ENCODE peak calls at places on chromosomes 16 and 17, in eight cellular contexts. M is heart left ventricle, X is fibroblast of mammary gland, R is uterus, G is Peyer's patch, W is PC-3, O is adrenal gland, D is K562. B is an unnamed sample.

GRCh38 chr16:81523387-81524115 is 78.9 kb downstream of the CMIP start:
- DNase-seq in O (peak), G (no peak), R (peak), X (peak), W (peak), M (no peak), D (no peak), B (peak)

GRCh38 chr16:87641721-87642120 is 39.4 kb downstream of the JPH3 start:
- DNase-seq in X (no peak), W (no peak), G (no peak), O (no peak), D (no peak), M (no peak), R (no peak), B (no peak)

GRCh38 chr16:75138636-75139035 is 9.7 kb upstream of the ZFP1 start:
- DNase-seq in D (no peak), R (no peak), G (no peak), W (no peak), X (peak), O (no peak), M (no peak), B (no peak)

GRCh38 chr16:88387941-88388627 is 5.3 kb downstream of the ZNF469 start:
- DNase-seq in O (no peak), R (no peak), G (no peak), D (no peak), X (no peak), W (peak), M (no peak), B (peak)

GRCh38 chr17:42509916-42510315 is 26.1 kb upstream of the NAGLU start:
- DNase-seq in W (no peak), G (no peak), M (no peak), D (no peak), O (no peak), R (no peak), X (no peak), B (no peak)

GRCh38 chr16:22092143-22092933 is at the start of gene VWA3A:
- DNase-seq in X (peak), O (peak), G (no peak), R (no peak), W (no peak), M (no peak), D (no peak), B (peak)

GRCh38 chr17:16977932-16978331 is 6.0 kb upstream of the TNFRSF13B start:
- DNase-seq in R (no peak), X (no peak), D (no peak), G (no peak), W (no peak), M (no peak), O (no peak), B (peak)

GRCh38 chr16:63787014-63787413 is 1334.8 kb downstream of the CDH11 start:
- DNase-seq in O (no peak), X (peak), M (no peak), W (no peak), G (no peak), D (no peak), R (no peak), B (no peak)

GRCh38 chr17:28282596-28282995 is 36.4 kb upstream of the TMEM97 start:
- DNase-seq in W (peak), M (no peak), G (no peak), O (no peak), X (peak), R (no peak), D (no peak), B (peak)

GRCh38 chr17:40724656-40725055 is 21.1 kb upstream of the KRT24 start:
- DNase-seq in X (peak), M (no peak), O (no peak), R (no peak), G (no peak), W (peak), D (no peak), B (no peak)

GRCh38 chr16:74268372-74268782 is 28.2 kb upstream of the PSMD7 start:
- DNase-seq in O (no peak), M (no peak), R (no peak), G (no peak), D (no peak), W (no peak), X (no peak), B (no peak)

GRCh38 chr17:82495844-82496528 is 23.5 kb upstream of the FOXK2 start:
- DNase-seq in G (no peak), M (no peak), X (no peak), W (no peak), R (no peak), D (no peak), O (no peak), B (peak)

GRCh38 chr17:68377771-68378201 is 79.5 kb downstream of the WIPI1 start:
- DNase-seq in G (no peak), D (no peak), O (no peak), R (no peak), W (peak), M (no peak), X (no peak), B (no peak)

GRCh38 chr17:61335845-61336655 is 63.6 kb upstream of the TBX2 start:
- DNase-seq in G (no peak), R (no peak), W (peak), O (no peak), M (no peak), X (peak), D (no peak), B (no peak)

GRCh38 chr16:19704321-19705130 is 13.5 kb downstream of the KNOP1 start:
- DNase-seq in G (no peak), O (peak), W (peak), M (no peak), X (peak), R (no peak), D (no peak), B (peak)

GRCh38 chr17:27496501-27496943 is 40.3 kb downstream of the KSR1 start:
- DNase-seq in R (no peak), D (no peak), X (no peak), G (no peak), M (no peak), O (no peak), W (no peak), B (no peak)

GRCh38 chr17:55825213-55825612 is 74.4 kb downstream of the PCTP start:
- DNase-seq in W (peak), O (no peak), D (peak), G (no peak), R (no peak), M (no peak), X (no peak), B (peak)

GRCh38 chr16:19919142-19919541 is 34.5 kb upstream of the GPRC5B start:
- DNase-seq in O (no peak), G (no peak), M (no peak), R (no peak), W (no peak), X (no peak), D (no peak), B (no peak)

GRCh38 chr17:41777579-41778188 is 8.8 kb downstream of the JUP start:
- DNase-seq in W (peak), M (peak), D (no peak), R (peak), O (peak), G (no peak), X (peak), B (peak)

GRCh38 chr16:53775821-53776431 is 72.0 kb downstream of the FTO start:
- DNase-seq in R (peak), M (peak), X (peak), W (peak), D (no peak), O (peak), G (no peak), B (peak)

GRCh38 chr16:8510160-8510559 is 80.2 kb downstream of the TMEM114 start:
- DNase-seq in M (no peak), X (no peak), D (no peak), R (no peak), G (no peak), O (peak), W (no peak), B (no peak)

GRCh38 chr17:20116683-20117309 is 107.6 kb downstream of the SPECC1 start:
- DNase-seq in M (peak), G (peak), R (peak), D (peak), O (peak), W (peak), X (peak), B (peak)

GRCh38 chr16:57341441-57342303 is 16.9 kb upstream of the CCL22 start:
- DNase-seq in X (peak), O (peak), D (no peak), G (no peak), M (no peak), W (peak), R (no peak), B (peak)

GRCh38 chr16:3536271-3536671 is 35.5 kb downstream of the CLUAP1 start:
- DNase-seq in D (no peak), O (no peak), G (no peak), X (peak), M (no peak), R (no peak), W (no peak), B (no peak)

GRCh38 chr17:46163929-46164594 is 29.2 kb downstream of the KANSL1 start:
- DNase-seq in R (no peak), D (no peak), W (no peak), M (no peak), O (no peak), X (no peak), G (no peak), B (no peak)

GRCh38 chr17:56142781-56143180 is 10.5 kb upstream of the ANKFN1 start:
- DNase-seq in D (no peak), R (no peak), G (no peak), X (no peak), W (no peak), M (no peak), O (no peak), B (no peak)

GRCh38 chr16:69187891-69188451 is 1.0 kb downstream of the SNTB2 start:
- DNase-seq in R (peak), M (peak), D (peak), O (no peak), W (peak), X (no peak), G (peak), B (peak)

GRCh38 chr17:62760059-62760887 is 47.8 kb downstream of the MARCHF10 start:
- DNase-seq in R (no peak), X (peak), W (no peak), G (no peak), M (no peak), O (no peak), D (no peak), B (no peak)

GRCh38 chr16:5502467-5502869 is 404.9 kb upstream of the EEF2KMT start:
- DNase-seq in W (no peak), R (no peak), O (peak), G (no peak), M (no peak), D (peak), X (no peak), B (no peak)

GRCh38 chr17:13016881-13017622 is 775 bp downstream of the ELAC2 start:
- DNase-seq in D (no peak), X (peak), R (no peak), G (no peak), O (peak), M (no peak), W (peak), B (peak)

GRCh38 chr17:37772982-37773381 is 28.1 kb upstream of the HNF1B start:
- DNase-seq in M (no peak), G (no peak), D (no peak), X (no peak), R (no peak), W (no peak), O (no peak), B (peak)

GRCh38 chr17:17661134-17661533 is 20.1 kb upstream of the RAI1 start:
- DNase-seq in R (no peak), D (no peak), X (no peak), M (no peak), G (no peak), W (no peak), O (no peak), B (no peak)

GRCh38 chr17:50102164-50102991 is 7.2 kb downstream of the PDK2 start:
- DNase-seq in G (no peak), R (no peak), W (no peak), D (no peak), X (no peak), M (peak), O (peak), B (no peak)

DNA sequence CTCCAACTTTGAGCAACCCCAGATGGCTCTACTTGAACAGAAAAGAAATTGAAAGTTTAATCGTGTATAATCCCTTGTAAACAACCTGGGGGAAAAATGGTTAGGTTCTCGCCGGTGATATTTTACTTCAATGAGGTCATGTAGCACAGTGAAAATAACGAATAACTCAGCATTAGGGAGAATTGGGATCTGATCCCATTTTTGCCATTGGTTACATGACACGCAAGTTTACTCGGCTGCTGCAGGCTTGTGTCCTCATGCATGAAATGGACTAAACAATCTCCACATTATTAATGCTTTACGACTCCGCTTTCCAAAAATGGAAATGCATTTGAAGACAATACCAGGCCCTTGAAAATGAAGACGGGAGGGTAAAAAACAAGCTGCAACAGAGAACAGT is 45.5 kb upstream of the LRRC37A3 start:
- DNase-seq in G (no peak), W (no peak), M (no peak), R (no peak), D (no peak), X (no peak), O (no peak), B (no peak)
- H3K4me3 ChIP-seq in G (no peak), W (no peak), M (no peak), R (no peak), D (peak), X (no peak), O (no peak), B (no peak)

GRCh38 chr17:78127888-78128615 is 503 bp downstream of the TMC6 start:
- DNase-seq in R (no peak), M (no peak), X (no peak), O (no peak), W (peak), G (no peak), D (peak), B (peak)

GRCh38 chr17:78126895-78127239 is 1.7 kb downstream of the TMC6 start:
- DNase-seq in O (no peak), D (no peak), M (no peak), W (no peak), X (no peak), G (no peak), R (no peak), B (no peak)

GRCh38 chr17:78128616-78129384 is at the start of gene TMC6:
- DNase-seq in D (peak), X (no peak), W (peak), M (peak), G (peak), O (no peak), R (no peak), B (peak)

GRCh38 chr17:78125976-78126894 is 2.3 kb downstream of the TMC6 start:
- DNase-seq in O (no peak), D (no peak), G (no peak), X (no peak), W (no peak), M (peak), R (no peak), B (no peak)

DNA sequence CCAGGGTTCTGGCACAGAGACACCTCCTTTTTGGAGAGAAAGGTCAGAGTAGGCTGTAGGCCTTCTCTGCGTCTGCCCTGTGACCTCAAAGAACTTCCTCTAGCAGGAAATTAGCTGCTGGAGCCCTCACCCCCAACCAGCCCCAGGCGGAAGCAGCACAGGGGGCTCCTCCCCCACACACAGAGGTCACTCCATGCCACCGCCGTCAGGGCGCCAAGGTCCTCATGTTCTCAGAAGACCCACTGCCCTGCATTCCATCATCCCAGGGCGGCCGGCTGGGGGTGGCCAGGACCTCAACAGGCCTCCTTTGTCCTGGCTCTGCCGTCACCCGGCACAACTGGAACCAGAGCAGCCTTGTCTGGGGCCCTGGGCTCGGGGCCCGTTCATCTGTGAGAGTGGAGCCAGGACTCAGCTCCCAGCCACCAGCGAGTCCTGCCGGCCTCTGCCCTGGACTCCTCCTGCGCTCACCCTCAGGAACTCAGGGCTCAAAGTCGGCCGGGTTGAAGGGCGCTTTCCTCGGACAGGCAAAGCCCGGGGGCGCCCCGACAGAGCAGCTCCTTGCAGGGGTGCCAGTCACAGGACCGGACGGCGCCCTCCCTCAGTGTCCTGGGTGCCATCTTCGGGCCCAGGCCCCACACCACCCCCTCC is 1.2 kb downstream of the TMC6 start:
- DNase-seq in G (peak), W (peak), M (peak), O (peak), R (no peak), D (peak), X (no peak), B (no peak)
- H3K4me3 ChIP-seq in G (peak), W (peak), M (peak), O (peak), R (peak), D (peak), X (no peak), B (peak)

DNA sequence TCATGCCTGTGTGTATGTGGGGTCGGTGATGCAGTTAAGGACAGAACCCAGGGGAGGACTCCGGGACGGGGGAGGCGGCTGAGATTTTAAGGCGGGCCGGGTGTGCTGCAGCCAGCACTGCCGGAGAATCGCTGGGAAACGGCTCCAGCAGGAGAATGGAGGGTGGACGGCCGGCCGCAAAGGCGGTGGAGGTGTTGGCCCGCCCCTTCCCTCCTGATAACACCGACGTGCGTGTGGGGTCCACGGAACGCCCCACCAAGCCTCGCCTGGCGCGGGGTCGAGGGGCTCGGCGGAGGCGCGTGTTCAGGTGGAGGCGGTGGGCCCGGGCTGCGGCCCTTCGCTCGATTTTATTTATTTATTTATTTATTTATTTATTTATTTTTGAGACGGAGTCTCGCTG is 633 bp downstream of the ZNF843 start:
- DNase-seq in X (no peak), G (no peak), M (no peak), O (no peak), W (no peak), D (no peak), R (no peak), B (no peak)
- H3K4me3 ChIP-seq in X (peak), G (peak), M (peak), O (peak), W (no peak), D (no peak), R (peak), B (peak)

GRCh38 chr16:66364117-66364958 is 2.2 kb upstream of the CDH5 start:
- DNase-seq in R (peak), M (peak), X (peak), G (no peak), D (no peak), W (peak), O (peak), B (peak)

GRCh38 chr16:66364959-66365306 is 1.6 kb upstream of the CDH5 start:
- DNase-seq in X (no peak), O (no peak), G (no peak), M (no peak), D (no peak), W (peak), R (no peak), B (peak)

GRCh38 chr16:66367968-66368891 is 1.7 kb downstream of the CDH5 start:
- DNase-seq in O (no peak), W (no peak), R (no peak), M (peak), X (no peak), G (no peak), D (no peak), B (no peak)

GRCh38 chr16:66365588-66365987 is 903 bp upstream of the CDH5 start:
- DNase-seq in R (peak), X (peak), W (peak), M (peak), O (peak), D (no peak), G (no peak), B (peak)

GRCh38 chr16:66366433-66367299 is at the start of gene CDH5:
- DNase-seq in G (no peak), X (no peak), D (no peak), M (peak), R (peak), W (no peak), O (peak), B (no peak)
- H3K4me3 ChIP-seq in G (no peak), X (no peak), D (no peak), M (peak), R (peak), W (no peak), O (no peak), B (no peak)

GRCh38 chr16:23146877-23147601 is 2.2 kb downstream of the USP31 start:
- DNase-seq in R (no peak), O (no peak), G (no peak), W (no peak), X (no peak), M (no peak), D (no peak), B (peak)
- H3K4me3 ChIP-seq in R (peak), O (no peak), G (no peak), W (peak), X (peak), M (no peak), D (no peak), B (peak)

GRCh38 chr17:59802160-59802559 is 90.6 kb downstream of the TUBD1 start:
- DNase-seq in R (no peak), X (no peak), G (no peak), M (no peak), D (no peak), O (no peak), W (no peak), B (no peak)

GRCh38 chr17:59798111-59798510 is 90.7 kb downstream of the VMP1 start:
- DNase-seq in G (no peak), R (no peak), W (no peak), M (no peak), O (no peak), X (no peak), D (no peak), B (no peak)

GRCh38 chr17:59803377-59803757 is 89.4 kb downstream of the TUBD1 start:
- DNase-seq in W (no peak), D (no peak), M (no peak), G (no peak), R (no peak), X (no peak), O (no peak), B (peak)

GRCh38 chr17:59796785-59797205 is 89.3 kb downstream of the VMP1 start:
- DNase-seq in W (no peak), M (no peak), D (no peak), O (no peak), G (no peak), R (no peak), X (no peak), B (no peak)

DNA sequence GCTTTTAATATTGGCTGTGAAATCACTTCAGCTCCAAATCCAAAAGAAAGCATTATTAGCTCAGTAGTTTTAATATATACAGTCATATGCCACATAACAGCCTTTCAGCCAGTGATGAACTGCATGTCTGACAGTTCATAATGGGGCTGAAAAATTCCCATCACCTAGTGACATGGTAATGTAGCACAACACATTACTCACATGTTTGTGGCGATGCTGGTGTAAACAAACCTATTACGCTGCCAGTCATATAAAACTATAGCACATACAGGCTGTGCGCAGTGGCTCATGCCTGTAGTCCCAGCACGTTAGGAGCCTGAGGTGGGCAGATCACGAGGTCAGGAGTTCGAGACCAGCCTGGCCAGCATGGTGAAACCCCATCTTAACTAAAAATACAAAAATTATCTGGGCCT is 92.2 kb downstream of the TUBD1 start:
- DNase-seq in D (no peak), G (no peak), X (peak), O (no peak), W (peak), R (no peak), M (no peak), B (peak)
- H3K4me3 ChIP-seq in D (no peak), G (no peak), X (no peak), O (no peak), W (no peak), R (no peak), M (no peak), B (no peak)

B was measured in epithelial cell of esophagus.